ENCODE peak calls at places on chromosomes 16 and 17, in nine cellular contexts. Q, K, J, X, Y, W, G, H and Z are unnamed samples.

GRCh38 chr16:17194190-17194780 is 276.5 kb downstream of the XYLT1 start:
- DNase-seq in Q (no peak), K (no peak), J (peak; percentile 21), X (peak; percentile 73), Y (peak; percentile 23), W (peak; percentile 26), G (peak; percentile 41), H (peak; percentile 87), Z (no peak)

GRCh38 chr16:87424260-87424659 is 32.1 kb downstream of the MAP1LC3B start:
- DNase-seq in Q (no peak), K (no peak), J (no peak), X (no peak), Y (no peak), W (no peak), G (no peak), H (peak; percentile 70), Z (no peak)

GRCh38 chr16:2874032-2874431 is 9.0 kb upstream of the FLYWCH2 start:
- DNase-seq in Q (no peak), K (no peak), J (no peak), X (no peak), Y (no peak), W (no peak), G (no peak), H (no peak), Z (peak; percentile 35)

GRCh38 chr17:72600934-72601333 is 480.1 kb downstream of the SOX9 start:
- DNase-seq in Q (peak; percentile 68), K (no peak), J (no peak), X (no peak), Y (peak; percentile 94), W (no peak), G (no peak), H (no peak), Z (no peak)

GRCh38 chr16:82391690-82392089 is 221.7 kb upstream of the MPHOSPH6 start:
- DNase-seq in Q (no peak), K (no peak), J (no peak), X (no peak), Y (no peak), W (no peak), G (no peak), H (no peak), Z (no peak)

GRCh38 chr17:79368521-79368920 is 242.3 kb downstream of the RBFOX3 start:
- DNase-seq in Q (no peak), K (no peak), J (no peak), X (no peak), Y (no peak), W (no peak), G (no peak), H (peak; percentile 73), Z (no peak)

GRCh38 chr16:85402910-85403692 is 210.0 kb upstream of the GSE1 start:
- DNase-seq in Q (no peak), K (no peak), J (no peak), X (peak; percentile 65), Y (peak; percentile 36), W (peak; percentile 82), G (no peak), H (peak; percentile 57), Z (peak; percentile 29)

GRCh38 chr17:7580631-7581554 is 1.5 kb downstream of the CD68 start:
- DNase-seq in Q (no peak), K (no peak), J (no peak), X (no peak), Y (no peak), W (no peak), G (no peak), H (peak; percentile 53), Z (no peak)

GRCh38 chr16:53434436-53435065 is at the start of gene RBL2:
- DNase-seq in Q (peak; percentile 15), K (no peak), J (no peak), X (peak; percentile 89), Y (peak; percentile 85), W (peak; percentile 54), G (peak; percentile 33), H (peak; percentile 93), Z (peak; percentile 83)

GRCh38 chr16:1097800-1098199 is 1.8 kb upstream of the C1QTNF8 start:
- DNase-seq in Q (no peak), K (no peak), J (no peak), X (peak; percentile 98), Y (no peak), W (no peak), G (no peak), H (no peak), Z (no peak)

GRCh38 chr17:70184770-70185169 is 15.4 kb downstream of the KCNJ2 start:
- DNase-seq in Q (no peak), K (no peak), J (no peak), X (no peak), Y (peak; percentile 65), W (no peak), G (no peak), H (no peak), Z (no peak)

GRCh38 chr17:1724351-1724868 is at the start of gene WDR81:
- DNase-seq in Q (no peak), K (no peak), J (peak; percentile 88), X (peak; percentile 95), Y (peak; percentile 80), W (peak; percentile 89), G (peak; percentile 84), H (peak; percentile 98), Z (peak; percentile 85)

GRCh38 chr17:46044286-46044928 is 45.4 kb downstream of the STH start:
- DNase-seq in Q (peak; percentile 86), K (peak; percentile 54), J (peak; percentile 52), X (peak; percentile 87), Y (peak; percentile 90), W (peak; percentile 94), G (peak; percentile 66), H (no peak), Z (peak; percentile 81)

GRCh38 chr16:60203525-60204124 is 1469.5 kb upstream of the GOT2 start:
- DNase-seq in Q (no peak), K (no peak), J (no peak), X (no peak), Y (peak; percentile 20), W (no peak), G (no peak), H (no peak), Z (no peak)

GRCh38 chr17:79621151-79621940 is 10.5 kb upstream of the RBFOX3 start:
- DNase-seq in Q (no peak), K (no peak), J (no peak), X (peak; percentile 19), Y (no peak), W (no peak), G (no peak), H (peak; percentile 86), Z (no peak)

GRCh38 chr16:70391881-70392481 is 45.3 kb downstream of the DDX19A start:
- DNase-seq in Q (no peak), K (peak; percentile 46), J (no peak), X (no peak), Y (peak; percentile 48), W (peak; percentile 67), G (no peak), H (no peak), Z (no peak)

GRCh38 chr17:72413077-72414031 is 292.5 kb downstream of the SOX9 start:
- DNase-seq in Q (no peak), K (no peak), J (no peak), X (no peak), Y (no peak), W (no peak), G (no peak), H (no peak), Z (no peak)

GRCh38 chr17:56756536-56756935 is 77.2 kb downstream of the C17orf67 start:
- DNase-seq in Q (peak; percentile 58), K (peak; percentile 89), J (no peak), X (no peak), Y (peak; percentile 92), W (peak; percentile 84), G (no peak), H (no peak), Z (no peak)

GRCh38 chr16:89828199-89828869 is at the start of gene SPIRE2:
- DNase-seq in Q (no peak), K (no peak), J (peak; percentile 50), X (peak; percentile 80), Y (peak; percentile 66), W (peak; percentile 78), G (peak; percentile 77), H (no peak), Z (peak; percentile 74)

GRCh38 chr17:76623271-76624146 is 20.0 kb downstream of the ST6GALNAC1 start:
- DNase-seq in Q (no peak), K (peak; percentile 48), J (peak; percentile 55), X (peak; percentile 77), Y (peak; percentile 70), W (peak; percentile 80), G (peak; percentile 88), H (peak; percentile 96), Z (peak; percentile 76)

GRCh38 chr16:5065813-5066212 is at the start of gene C16orf89:
- DNase-seq in Q (no peak), K (no peak), J (peak; percentile 25), X (no peak), Y (no peak), W (no peak), G (no peak), H (peak; percentile 86), Z (no peak)

GRCh38 chr17:1058423-1059130 is 61.6 kb downstream of the TIMM22 start:
- DNase-seq in Q (no peak), K (no peak), J (peak; percentile 34), X (no peak), Y (peak; percentile 26), W (peak; percentile 21), G (peak; percentile 48), H (peak; percentile 92), Z (peak; percentile 52)

GRCh38 chr17:9436629-9437028 is 139.0 kb downstream of the STX8 start:
- DNase-seq in Q (no peak), K (no peak), J (no peak), X (no peak), Y (no peak), W (peak; percentile 60), G (no peak), H (no peak), Z (no peak)

GRCh38 chr17:81291662-81292061 is 3.4 kb downstream of the SLC38A10 start:
- DNase-seq in Q (no peak), K (no peak), J (peak; percentile 3), X (peak; percentile 84), Y (peak; percentile 31), W (peak; percentile 64), G (peak; percentile 96), H (no peak), Z (peak; percentile 73)

GRCh38 chr16:48608871-48609452 is 1.0 kb downstream of the N4BP1 start:
- DNase-seq in Q (no peak), K (no peak), J (no peak), X (no peak), Y (no peak), W (no peak), G (peak; percentile 23), H (no peak), Z (no peak)

GRCh38 chr17:78719630-78720298 is 62.3 kb downstream of the CYTH1 start:
- DNase-seq in Q (no peak), K (no peak), J (no peak), X (no peak), Y (no peak), W (no peak), G (no peak), H (no peak), Z (no peak)

GRCh38 chr16:58459344-58460218 is 40.4 kb upstream of the NDRG4 start:
- DNase-seq in Q (peak; percentile 66), K (no peak), J (no peak), X (no peak), Y (peak; percentile 36), W (peak; percentile 41), G (no peak), H (no peak), Z (peak; percentile 5)

GRCh38 chr17:27650836-27651235 is 19.8 kb downstream of the LGALS9 start:
- DNase-seq in Q (no peak), K (no peak), J (no peak), X (no peak), Y (no peak), W (no peak), G (no peak), H (peak; percentile 77), Z (no peak)

GRCh38 chr16:13988038-13988437 is 68.1 kb downstream of the ERCC4 start:
- DNase-seq in Q (no peak), K (no peak), J (no peak), X (no peak), Y (no peak), W (no peak), G (no peak), H (no peak), Z (no peak)

GRCh38 chr16:4283939-4284338 is 11.1 kb upstream of the TFAP4 start:
- DNase-seq in Q (no peak), K (no peak), J (no peak), X (no peak), Y (peak; percentile 22), W (no peak), G (no peak), H (no peak), Z (no peak)

GRCh38 chr17:39208893-39209292 is 8.8 kb downstream of the RPL19 start:
- DNase-seq in Q (no peak), K (no peak), J (no peak), X (no peak), Y (no peak), W (peak; percentile 29), G (no peak), H (peak; percentile 87), Z (peak; percentile 94)